ENCODE peak calls at places on chromosomes 4 and X, in six cellular contexts. B is lower lobe of right lung, Z is keratinocyte, V is left lung, C is mesendoderm, I is ascending aorta. L is an unnamed sample.

GRCh38 chr4:110088670-110089069 is 109.7 kb downstream of the ELOVL6 start:
- DNase-seq in Z (peak; percentile 23), V (no peak), B (no peak), C (peak; percentile 85), I (no peak), L (no peak)

GRCh38 chr4:76665139-76665538 is 230.1 kb downstream of the SHROOM3 start:
- DNase-seq in C (no peak), V (peak; percentile 70), Z (peak; percentile 96), B (peak; percentile 64), I (no peak), L (peak; percentile 84)

GRCh38 chr4:112153222-112153791 is 8.1 kb downstream of the FAM241A start:
- DNase-seq in Z (no peak), V (no peak), C (peak; percentile 40), B (no peak), I (no peak), L (no peak)

GRCh38 chr4:172142331-172142738 is 329.1 kb downstream of the GALNTL6 start:
- DNase-seq in I (no peak), Z (no peak), B (no peak), V (no peak), C (no peak), L (no peak)

GRCh38 chr4:88390128-88390527 is 11.5 kb downstream of the HERC6 start:
- DNase-seq in B (no peak), Z (no peak), I (no peak), C (no peak), V (no peak), L (no peak)

GRCh38 chr4:164977243-164978164 is at the start of gene TRIM61:
- DNase-seq in C (peak; percentile 92), I (no peak), B (peak; percentile 63), V (peak; percentile 77), Z (no peak), L (peak; percentile 9)

GRCh38 chr4:58767598-58767997 is 1657.4 kb upstream of the IGFBP7 start:
- DNase-seq in I (no peak), Z (no peak), C (no peak), B (no peak), V (no peak), L (no peak)

GRCh38 chrX:10195425-10195824 is 38.6 kb downstream of the CLCN4 start:
- DNase-seq in V (no peak), C (no peak), B (no peak), I (no peak), Z (no peak), L (no peak)

DNA sequence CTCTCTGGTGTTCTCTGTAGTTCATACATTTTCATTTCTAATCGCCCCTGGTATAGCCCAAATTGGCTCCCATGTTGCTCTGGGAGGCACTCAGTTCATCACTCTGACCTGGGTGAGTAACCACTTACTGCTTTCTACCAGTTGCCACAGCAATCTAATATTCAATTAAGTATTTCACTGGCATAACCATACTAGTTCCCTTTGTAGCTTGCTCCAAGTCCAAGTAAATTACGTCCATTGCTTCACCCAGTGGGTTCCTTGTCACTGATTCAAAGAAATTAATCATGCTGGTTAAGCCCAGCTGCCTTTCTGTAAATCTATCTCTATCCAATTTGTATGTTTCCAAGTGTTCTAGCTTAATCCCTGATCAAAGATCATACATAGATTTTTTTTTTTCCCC is 92.0 kb upstream of the CBR4 start:
- DNase-seq in B (no peak), I (no peak), C (no peak), V (no peak), Z (no peak), L (no peak)
- H3K4me1 ChIP-seq in B (peaks cover 15% of the 10 kb centered on the region), I (peaks cover 20% of the 10 kb centered on the region), C (peaks cover 3% of the 10 kb centered on the region), V (peaks cover 20% of the 10 kb centered on the region), Z (peaks cover 18% of the 10 kb centered on the region), L (peaks cover 34% of the 10 kb centered on the region)

DNA sequence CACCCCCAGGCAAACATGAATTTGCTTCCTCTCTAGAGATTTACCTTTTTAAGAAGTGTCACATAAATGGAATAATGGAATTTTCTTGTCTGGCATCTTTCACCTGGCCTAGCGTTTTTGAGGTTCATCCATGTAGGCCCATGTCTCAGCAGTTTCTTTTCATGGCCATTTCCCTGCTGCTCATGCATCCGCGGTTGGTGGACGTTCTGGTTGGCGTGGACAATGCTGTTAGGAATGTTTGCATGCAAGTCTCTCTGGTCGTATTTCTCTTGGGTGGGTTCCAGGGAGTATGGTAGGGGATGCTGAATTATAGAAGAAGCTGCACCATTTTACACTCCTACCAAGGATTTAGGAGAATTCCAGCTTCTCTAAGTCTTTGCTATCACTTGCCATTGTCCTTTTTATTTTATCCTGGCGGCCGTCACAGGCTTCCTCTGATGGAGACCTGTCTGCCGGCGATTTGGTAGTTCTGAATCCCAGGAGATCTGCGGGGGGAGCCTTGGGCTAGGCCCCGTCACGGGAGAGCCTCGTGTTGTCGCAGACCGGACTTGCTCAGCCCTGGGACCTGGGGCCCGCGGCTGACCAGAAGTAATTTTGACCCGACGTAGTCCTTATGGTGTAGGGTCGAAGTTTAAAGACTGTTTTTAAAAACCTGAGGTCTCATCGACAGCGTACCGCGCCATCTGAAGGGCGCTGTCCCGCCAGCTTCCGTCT is 56.9 kb upstream of the TADA2B start:
- DNase-seq in Z (no peak), B (peak; percentile 64), C (peak; percentile 60), I (peak; percentile 74), V (peak; percentile 52), L (peak; percentile 45)
- H3K4me1 ChIP-seq in Z (peaks cover 40% of the 10 kb centered on the region), B (peaks cover 64% of the 10 kb centered on the region), C (peaks cover 4% of the 10 kb centered on the region), I (peaks cover 24% of the 10 kb centered on the region), V (peaks cover 77% of the 10 kb centered on the region), L (peaks cover 44% of the 10 kb centered on the region)

GRCh38 chrX:121236040-121236439 is 188.6 kb downstream of the GLUD2 start:
- DNase-seq in C (no peak), I (no peak), V (no peak), Z (no peak), B (no peak), L (no peak)
- H3K4me1 ChIP-seq in C (no peaks in the 10 kb centered on the region), I (no peaks in the 10 kb centered on the region), V (no peaks in the 10 kb centered on the region), Z (no peaks in the 10 kb centered on the region), B (no peaks in the 10 kb centered on the region), L (no peaks in the 10 kb centered on the region)

DNA sequence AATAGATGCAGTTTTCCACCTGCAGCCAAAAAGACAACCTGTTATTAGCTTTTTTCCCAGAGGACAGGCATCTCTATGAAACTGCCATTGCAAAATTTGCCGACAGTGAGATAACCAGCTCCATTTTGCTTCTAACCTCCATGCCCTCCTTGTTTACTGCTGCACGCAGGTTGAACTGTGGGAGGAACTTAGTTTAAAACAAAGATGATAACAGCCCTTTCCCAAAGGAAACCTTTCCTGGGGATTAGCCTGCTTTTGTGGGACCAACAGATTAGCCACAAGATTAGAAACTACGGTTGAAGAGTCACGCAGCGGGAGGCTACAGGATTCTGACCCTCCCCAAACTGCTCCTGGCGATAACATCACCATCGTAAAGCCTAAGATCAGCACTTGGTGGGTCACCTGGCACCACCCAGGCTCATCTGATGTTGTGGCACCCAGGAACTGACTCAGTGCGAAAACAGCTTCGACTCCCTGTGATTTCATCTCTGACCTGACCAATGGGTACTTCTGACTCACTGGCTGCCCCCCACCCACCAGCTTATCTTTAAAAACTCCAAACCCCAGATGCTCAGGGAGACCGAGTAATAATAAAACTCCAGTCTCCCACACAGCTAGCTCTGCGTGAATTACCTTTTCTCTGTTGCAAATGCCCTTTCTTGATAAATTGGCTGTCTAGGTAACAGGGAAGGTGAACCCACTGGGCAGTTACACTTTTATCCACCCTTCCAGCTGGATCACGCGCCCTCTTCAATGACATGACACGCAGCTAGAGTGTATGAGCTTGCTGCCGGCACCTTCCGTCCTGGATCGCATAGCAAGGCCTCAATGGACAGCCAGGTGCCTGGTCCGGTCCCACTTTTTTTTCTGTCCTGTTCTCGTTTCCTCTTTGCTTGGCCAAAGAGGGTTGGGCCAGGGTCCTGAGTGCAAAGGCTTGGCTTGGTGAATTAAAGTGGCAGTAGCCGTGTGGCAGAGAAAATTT is 27.2 kb downstream of the NOP14 start:
- DNase-seq in Z (peak; percentile 71), I (peak; percentile 63), C (no peak), V (peak; percentile 31), B (no peak), L (no peak)
- H3K4me1 ChIP-seq in Z (peaks cover 32% of the 10 kb centered on the region), I (peaks cover 21% of the 10 kb centered on the region), C (peaks cover 2% of the 10 kb centered on the region), V (peaks cover 61% of the 10 kb centered on the region), B (peaks cover 54% of the 10 kb centered on the region), L (peaks cover 48% of the 10 kb centered on the region)

GRCh38 chrX:29138003-29138402 is 550.8 kb downstream of the IL1RAPL1 start:
- DNase-seq in Z (no peak), V (no peak), I (no peak), B (no peak), C (no peak), L (no peak)
- H3K4me1 ChIP-seq in Z (no peaks in the 10 kb centered on the region), V (no peaks in the 10 kb centered on the region), I (no peaks in the 10 kb centered on the region), B (no peaks in the 10 kb centered on the region), C (no peaks in the 10 kb centered on the region), L (no peaks in the 10 kb centered on the region)

GRCh38 chr4:1417522-1418390 is 11.5 kb upstream of the NKX1-1 start:
- DNase-seq in V (peak; percentile 9), C (no peak), I (peak; percentile 45), Z (no peak), B (peak; percentile 20), L (no peak)

GRCh38 chr4:1414831-1415680 is 8.8 kb upstream of the NKX1-1 start:
- DNase-seq in B (peak; percentile 32), I (no peak), V (no peak), C (no peak), Z (no peak), L (no peak)

GRCh38 chr4:1415681-1415981 is 9.4 kb upstream of the NKX1-1 start:
- DNase-seq in C (no peak), V (no peak), B (no peak), I (no peak), Z (no peak), L (no peak)

GRCh38 chr4:1416948-1417260 is 10.7 kb upstream of the NKX1-1 start:
- DNase-seq in B (peak; percentile 28), V (peak; percentile 13), C (no peak), I (peak; percentile 40), Z (no peak), L (no peak)

GRCh38 chr4:1416051-1416947 is 10.1 kb upstream of the NKX1-1 start:
- DNase-seq in C (no peak), Z (no peak), V (peak; percentile 20), I (peak; percentile 56), B (peak; percentile 37), L (no peak)
- H3K4me1 ChIP-seq in C (no peaks in the 10 kb centered on the region), Z (no peaks in the 10 kb centered on the region), V (no peaks in the 10 kb centered on the region), I (no peaks in the 10 kb centered on the region), B (no peaks in the 10 kb centered on the region), L (no peaks in the 10 kb centered on the region)

DNA sequence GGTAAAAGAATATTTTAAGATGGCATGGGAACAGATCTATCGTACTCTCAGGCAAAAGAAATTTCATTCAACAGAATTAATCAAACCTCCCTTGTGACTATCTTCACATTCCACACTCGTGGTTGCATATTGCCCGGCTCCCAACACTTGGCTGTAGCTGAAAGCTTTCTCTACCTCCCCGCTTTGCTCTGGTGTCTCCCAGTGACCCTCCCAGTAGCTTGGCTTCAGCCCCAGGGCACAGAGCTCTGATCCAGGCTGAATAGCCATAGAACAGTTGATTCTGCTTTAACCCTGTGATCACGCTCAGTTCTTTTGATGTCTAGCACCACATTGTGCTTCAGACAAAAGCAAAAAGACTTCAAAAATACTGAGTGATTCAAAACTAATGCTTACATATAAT is 24.6 kb downstream of the SLC7A11 start:
- DNase-seq in Z (no peak), C (peak; percentile 80), V (no peak), I (no peak), B (no peak), L (no peak)
- H3K4me1 ChIP-seq in Z (no peaks in the 10 kb centered on the region), C (peaks cover 2% of the 10 kb centered on the region), V (peaks cover 9% of the 10 kb centered on the region), I (peaks cover 6% of the 10 kb centered on the region), B (no peaks in the 10 kb centered on the region), L (peaks cover 11% of the 10 kb centered on the region)

DNA sequence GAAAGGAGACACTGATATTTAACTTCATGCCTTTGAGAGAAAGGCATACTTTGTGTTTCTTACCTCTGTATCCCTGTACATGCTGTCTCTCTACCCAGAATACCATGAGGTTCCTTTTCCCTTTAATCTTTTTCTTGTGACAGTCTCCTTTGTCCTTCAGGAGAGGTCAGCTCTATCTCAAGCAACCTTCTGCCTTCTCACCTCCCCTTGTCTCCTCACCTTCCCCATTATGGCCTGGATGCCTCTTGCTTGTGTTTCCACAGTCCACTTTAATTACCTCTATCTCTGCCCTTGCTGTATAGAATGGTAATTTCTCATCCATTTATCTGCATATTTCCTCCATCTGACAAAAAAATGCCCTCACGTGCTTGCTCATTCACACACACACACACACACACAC is 28.4 kb downstream of the MSN start:
- DNase-seq in B (no peak), Z (no peak), I (no peak), V (no peak), C (no peak), L (no peak)
- H3K4me1 ChIP-seq in B (peaks cover 85% of the 10 kb centered on the region), Z (peaks cover 27% of the 10 kb centered on the region), I (peaks cover 42% of the 10 kb centered on the region), V (peaks cover 94% of the 10 kb centered on the region), C (peaks cover 13% of the 10 kb centered on the region), L (no peaks in the 10 kb centered on the region)

L was measured in body of pancreas.